ENCODE peak calls at places on chromosomes 6 and 20, in six cellular contexts. K, F, M, S, W and J are unnamed samples.

GRCh38 chr20:39568090-39568489 is 605.9 kb downstream of the DHX35 start:
- DNase-seq in F (no peak), S (no peak), M (peak), K (no peak), W (no peak), J (no peak)

GRCh38 chr6:26184492-26184891 is 97.3 kb downstream of the HFE start:
- DNase-seq in F (no peak), M (no peak), W (no peak), K (no peak), S (no peak), J (no peak)

GRCh38 chr20:14717124-14718004 is 380.0 kb upstream of the FLRT3 start:
- DNase-seq in M (no peak), S (no peak), F (no peak), K (peak), W (no peak), J (no peak)

GRCh38 chr20:32681175-32682084 is 7.7 kb upstream of the C20orf203 start:
- DNase-seq in M (no peak), S (no peak), F (peak), K (no peak), W (peak), J (no peak)

GRCh38 chr20:45822863-45823262 is 4.2 kb downstream of the TNNC2 start:
- DNase-seq in K (no peak), W (no peak), S (no peak), M (no peak), F (no peak), J (no peak)

GRCh38 chr6:97462944-97463343 is 179.9 kb upstream of the MMS22L start:
- DNase-seq in K (no peak), F (no peak), W (no peak), S (no peak), M (no peak), J (no peak)

GRCh38 chr6:43743682-43744381 is 26.2 kb upstream of the VEGFA start:
- DNase-seq in S (no peak), K (peak), M (no peak), W (peak), F (no peak), J (no peak)

GRCh38 chr20:25046181-25046641 is 11.7 kb downstream of the ACSS1 start:
- DNase-seq in S (no peak), M (no peak), F (no peak), K (peak), W (no peak), J (no peak)

GRCh38 chr6:158316022-158316421 is 3.8 kb downstream of the TULP4 start:
- DNase-seq in S (no peak), F (no peak), K (no peak), M (no peak), W (no peak), J (no peak)

GRCh38 chr20:57589123-57589727 is 28.3 kb downstream of the PCK1 start:
- DNase-seq in W (no peak), K (no peak), F (no peak), M (no peak), S (no peak), J (no peak)

GRCh38 chr20:17660667-17661066 is 21.4 kb downstream of the RRBP1 start:
- DNase-seq in K (no peak), F (no peak), M (no peak), W (no peak), S (no peak), J (no peak)

GRCh38 chr20:45467861-45468260 is 1.7 kb upstream of the WFDC2 start:
- DNase-seq in W (no peak), M (no peak), S (no peak), K (no peak), F (no peak), J (no peak)

GRCh38 chr6:45569210-45569945 is 191.6 kb upstream of the SUPT3H start:
- DNase-seq in M (no peak), S (no peak), W (no peak), F (no peak), K (no peak), J (no peak)

GRCh38 chr6:154731296-154732218 is 1.7 kb upstream of the SCAF8 start:
- DNase-seq in S (no peak), M (no peak), K (no peak), W (no peak), F (no peak), J (no peak)

GRCh38 chr20:32638848-32639247 is 34.9 kb downstream of the C20orf203 start:
- DNase-seq in M (no peak), S (no peak), K (no peak), W (no peak), F (no peak), J (no peak)

GRCh38 chr20:7151666-7152065 is 384.2 kb downstream of the BMP2 start:
- DNase-seq in S (no peak), F (no peak), W (no peak), K (no peak), M (no peak), J (no peak)

GRCh38 chr20:10453241-10453640 is 18.1 kb downstream of the SLX4IP start:
- DNase-seq in M (peak), K (no peak), S (no peak), W (no peak), F (no peak), J (no peak)

GRCh38 chr20:43658068-43658722 is 8.7 kb upstream of the MYBL2 start:
- DNase-seq in M (no peak), S (no peak), F (no peak), K (peak), W (no peak), J (no peak)

GRCh38 chr20:35011589-35012226 is 56.0 kb downstream of the MYH7B start:
- DNase-seq in W (no peak), F (no peak), S (no peak), K (no peak), M (no peak), J (no peak)

GRCh38 chr6:16352258-16352635 is 113.9 kb downstream of the GMPR start:
- DNase-seq in S (no peak), W (no peak), F (no peak), K (no peak), M (no peak), J (no peak)

GRCh38 chr6:30735668-30736314 is 6.7 kb downstream of the FLOT1 start:
- DNase-seq in M (peak), F (no peak), W (no peak), S (no peak), K (no peak), J (no peak)

GRCh38 chr6:135235716-135236115 is 54.6 kb downstream of the MYB start:
- DNase-seq in F (no peak), S (no peak), K (no peak), W (no peak), M (no peak), J (no peak)

GRCh38 chr20:37726321-37726720 is 32.5 kb downstream of the CTNNBL1 start:
- DNase-seq in K (no peak), S (no peak), M (no peak), F (no peak), W (no peak), J (no peak)

GRCh38 chr6:107657755-107658461 is 166.2 kb downstream of the SCML4 start:
- DNase-seq in S (no peak), F (no peak), K (no peak), W (no peak), M (peak), J (no peak)

GRCh38 chr6:155185544-155185943 is 78.3 kb upstream of the CLDN20 start:
- DNase-seq in S (no peak), M (no peak), K (no peak), W (peak), F (no peak), J (no peak)

GRCh38 chr20:44209691-44210421 is 715 bp downstream of the OSER1 start:
- DNase-seq in S (no peak), K (no peak), M (no peak), F (no peak), W (peak), J (no peak)

GRCh38 chr20:10427060-10427692 is 6.8 kb downstream of the MKKS start:
- DNase-seq in S (no peak), K (peak), F (peak), M (no peak), W (no peak), J (no peak)

GRCh38 chr20:33111306-33111705 is 31.9 kb downstream of the BPIFB4 start:
- DNase-seq in F (no peak), M (no peak), W (no peak), K (no peak), S (no peak), J (no peak)

GRCh38 chr20:4898282-4898681 is 103.0 kb downstream of the SLC23A2 start:
- DNase-seq in S (no peak), M (no peak), F (no peak), K (no peak), W (no peak), J (no peak)

GRCh38 chr6:116349216-116349615 is 21.5 kb upstream of the DSE start:
- DNase-seq in S (no peak), K (no peak), M (no peak), W (no peak), F (no peak), J (no peak)

GRCh38 chr6:54282186-54282585 is 26.1 kb upstream of the TINAG start:
- DNase-seq in M (no peak), K (no peak), F (no peak), S (no peak), W (no peak), J (no peak)

GRCh38 chr20:2822073-2822472 is 5.9 kb downstream of the TMEM239 start:
- DNase-seq in F (peak), M (no peak), S (no peak), K (no peak), W (peak), J (no peak)

GRCh38 chr6:24006246-24006645 is 119.8 kb upstream of the NRSN1 start:
- DNase-seq in S (no peak), M (no peak), F (no peak), K (no peak), W (no peak), J (no peak)

GRCh38 chr6:34836451-34836850 is 44.6 kb downstream of the BLTP3A start:
- DNase-seq in M (no peak), W (no peak), F (no peak), K (no peak), S (no peak), J (no peak)
- TF ChIP-seq TAF1 in M (no peak), W (no peak), F (no peak), K (no peak), S (no peak), J (no peak)

DNA sequence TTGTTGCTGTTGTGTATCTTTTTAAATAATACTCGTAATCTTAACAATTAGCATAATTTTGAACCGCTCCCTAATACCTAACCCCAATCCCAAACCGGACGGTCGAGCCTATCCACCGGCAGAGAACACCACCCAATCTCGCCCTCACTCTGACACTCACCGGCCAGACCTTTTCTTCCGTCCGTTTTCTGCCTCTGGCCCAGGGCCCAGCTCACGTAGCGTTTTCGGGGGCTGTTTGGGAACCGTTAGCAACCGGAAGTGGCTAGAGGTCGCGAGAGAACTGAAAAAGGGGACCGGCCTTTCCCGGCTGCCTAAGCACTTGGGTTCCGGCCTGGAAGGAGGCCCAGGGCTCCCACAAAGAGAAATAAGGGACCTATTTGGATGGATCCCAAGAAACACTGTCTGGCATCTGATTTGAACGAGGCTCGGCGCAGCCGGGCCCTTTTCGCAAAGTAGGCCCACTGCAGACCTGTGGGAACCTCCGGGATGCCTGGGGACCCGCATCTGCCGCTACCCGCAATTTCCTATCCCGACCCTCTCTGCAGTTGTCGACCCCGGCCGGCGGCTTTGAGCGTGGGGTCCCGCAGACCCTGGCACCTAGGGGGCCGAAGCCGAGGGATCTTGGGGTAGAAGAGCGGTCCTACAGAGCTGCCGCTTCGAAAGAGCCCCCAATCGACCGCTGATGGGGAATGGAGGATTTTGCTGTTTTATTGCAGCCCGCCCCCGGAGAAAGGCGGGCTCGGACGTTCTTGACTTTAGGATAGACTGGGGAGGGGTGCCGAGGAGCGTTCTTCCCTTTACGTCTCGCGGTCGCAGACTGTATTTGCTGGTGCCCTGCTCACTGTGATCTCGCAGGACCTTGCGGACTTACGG is 4.9 kb upstream of the ZKSCAN8 start:
- DNase-seq in F (peak), K (peak), M (peak), W (peak), S (peak), J (no peak)
- TF ChIP-seq POLR2A in F (peak), K (peak), M (peak), W (peak), S (peak), J (peak)

GRCh38 chr6:18515767-18516166 is 128.6 kb downstream of the RNF144B start:
- DNase-seq in K (no peak), M (no peak), W (no peak), S (no peak), F (no peak), J (no peak)

GRCh38 chr6:18509871-18510643 is 122.9 kb downstream of the RNF144B start:
- DNase-seq in W (no peak), S (no peak), F (peak), M (no peak), K (no peak), J (no peak)

GRCh38 chr6:18513253-18513798 is 126.2 kb downstream of the RNF144B start:
- DNase-seq in W (no peak), M (no peak), S (no peak), F (no peak), K (no peak), J (no peak)

GRCh38 chr6:18510644-18511033 is 123.5 kb downstream of the RNF144B start:
- DNase-seq in S (no peak), M (no peak), F (no peak), W (no peak), K (no peak), J (no peak)

DNA sequence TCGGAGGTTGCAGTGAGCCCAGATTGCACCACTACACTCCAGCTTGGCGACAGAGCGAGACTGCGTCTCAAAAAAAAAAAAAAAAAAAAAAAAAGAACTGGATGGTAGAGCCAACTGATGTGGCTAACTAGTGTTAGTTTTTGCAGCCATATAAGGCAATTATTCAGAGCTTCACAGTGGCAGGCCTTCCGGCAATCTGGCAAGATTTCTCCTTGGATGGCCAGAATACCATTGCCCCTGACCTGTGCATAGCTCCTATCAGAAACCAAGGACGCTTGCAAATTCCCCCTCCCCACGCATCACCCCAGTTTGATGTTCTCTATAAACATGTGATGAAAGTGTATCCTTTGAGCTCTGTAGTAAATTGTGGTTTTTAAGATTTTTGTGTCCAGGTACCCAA is 127.0 kb downstream of the RNF144B start:
- DNase-seq in S (no peak), W (no peak), F (no peak), K (no peak), M (no peak), J (no peak)
- TF ChIP-seq TAF1 in S (no peak), W (no peak), F (no peak), K (no peak), M (no peak), J (no peak)

DNA sequence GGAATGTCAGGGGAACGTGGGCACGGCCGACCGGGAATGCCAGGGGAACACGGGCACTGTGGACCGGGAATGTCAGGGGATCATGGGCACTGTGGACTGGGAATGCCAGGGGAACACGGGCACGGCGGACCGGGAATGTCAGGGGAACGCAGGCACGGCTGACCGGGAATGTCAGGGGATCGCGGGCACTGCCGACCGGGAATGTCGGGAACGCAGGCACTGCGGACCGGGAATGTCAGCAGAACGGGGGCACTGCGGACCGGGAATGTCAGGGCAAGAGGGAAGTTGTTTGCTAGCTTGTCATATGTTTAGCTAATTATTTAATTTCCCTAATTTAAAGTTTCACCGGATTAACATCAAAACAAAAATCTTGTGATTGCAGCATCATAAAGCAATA is 37.4 kb upstream of the BHLHE23 start:
- DNase-seq in W (no peak), K (no peak), F (no peak), M (no peak), S (no peak), J (no peak)
- TF ChIP-seq POLR2A in W (no peak), K (no peak), F (no peak), M (no peak), S (no peak), J (no peak)